ENCODE peak calls at places on chromosomes 11 and 22, in nine cellular contexts. K, X, I, R, B, U, O, V and T are unnamed samples.

GRCh38 chr22:37230673-37231405 is 13.2 kb downstream of the RAC2 start:
- DNase-seq in R (no peak), O (peak), U (no peak), K (no peak), V (no peak), X (no peak), B (no peak), I (no peak), T (no peak)

GRCh38 chr11:13287681-13288080 is 10.1 kb downstream of the BMAL1 start:
- DNase-seq in I (no peak), K (peak), U (no peak), X (no peak), R (no peak), O (no peak), B (no peak), V (no peak), T (no peak)

GRCh38 chr11:88420165-88420781 is 82.7 kb upstream of the CTSC start:
- DNase-seq in O (no peak), I (peak), B (peak), K (peak), U (no peak), R (no peak), X (peak), V (no peak), T (peak)

GRCh38 chr22:17874231-17874630 is 100.0 kb upstream of the BID start:
- DNase-seq in V (no peak), U (no peak), O (no peak), I (no peak), X (no peak), B (no peak), R (no peak), K (no peak), T (no peak)

GRCh38 chr22:50115693-50116092 is 25.9 kb downstream of the MOV10L1 start:
- DNase-seq in U (no peak), R (no peak), V (no peak), O (no peak), I (peak), X (no peak), K (peak), B (no peak), T (no peak)

GRCh38 chr11:65653229-65654225 is 9.2 kb downstream of the RELA start:
- DNase-seq in V (no peak), B (no peak), U (no peak), K (no peak), X (no peak), R (no peak), O (no peak), I (peak), T (no peak)

GRCh38 chr11:63905179-63905578 is 11.8 kb downstream of the RCOR2 start:
- DNase-seq in U (no peak), X (no peak), B (no peak), K (no peak), V (no peak), R (no peak), I (no peak), O (no peak), T (no peak)

GRCh38 chr11:70524096-70524922 is 126.0 kb downstream of the CTTN start:
- DNase-seq in X (no peak), I (no peak), R (no peak), V (no peak), U (no peak), K (no peak), B (no peak), O (peak), T (no peak)

GRCh38 chr11:123356539-123356938 is 73.5 kb upstream of the GRAMD1B start:
- DNase-seq in R (no peak), B (no peak), U (no peak), O (no peak), K (no peak), I (no peak), V (no peak), X (no peak), T (no peak)

GRCh38 chr11:6672006-6672405 is 11.1 kb downstream of the MRPL17 start:
- DNase-seq in R (no peak), V (no peak), O (no peak), X (no peak), K (no peak), U (no peak), B (no peak), I (no peak), T (no peak)

GRCh38 chr11:119793335-119793984 is 64.5 kb upstream of the NECTIN1 start:
- DNase-seq in R (no peak), O (no peak), U (no peak), K (no peak), B (no peak), X (peak), I (peak), V (no peak), T (peak)

GRCh38 chr11:103587951-103588788 is 448.3 kb upstream of the DDI1 start:
- DNase-seq in X (no peak), K (no peak), V (no peak), U (no peak), I (peak), R (no peak), O (no peak), B (no peak), T (no peak)

GRCh38 chr22:23394525-23395326 is 185.4 kb downstream of the IGLL1 start:
- DNase-seq in U (no peak), K (no peak), B (no peak), X (no peak), O (no peak), V (no peak), R (no peak), I (no peak), T (no peak)

GRCh38 chr11:2837096-2837601 is 48.4 kb downstream of the CDKN1C start:
- DNase-seq in R (peak), K (peak), V (no peak), B (peak), I (peak), O (no peak), U (no peak), X (no peak), T (no peak)
- TF ChIP-seq CTCF in R (peak), K (peak), V (no peak), B (peak), I (peak), O (no peak), U (no peak), X (peak), T (no peak)

DNA sequence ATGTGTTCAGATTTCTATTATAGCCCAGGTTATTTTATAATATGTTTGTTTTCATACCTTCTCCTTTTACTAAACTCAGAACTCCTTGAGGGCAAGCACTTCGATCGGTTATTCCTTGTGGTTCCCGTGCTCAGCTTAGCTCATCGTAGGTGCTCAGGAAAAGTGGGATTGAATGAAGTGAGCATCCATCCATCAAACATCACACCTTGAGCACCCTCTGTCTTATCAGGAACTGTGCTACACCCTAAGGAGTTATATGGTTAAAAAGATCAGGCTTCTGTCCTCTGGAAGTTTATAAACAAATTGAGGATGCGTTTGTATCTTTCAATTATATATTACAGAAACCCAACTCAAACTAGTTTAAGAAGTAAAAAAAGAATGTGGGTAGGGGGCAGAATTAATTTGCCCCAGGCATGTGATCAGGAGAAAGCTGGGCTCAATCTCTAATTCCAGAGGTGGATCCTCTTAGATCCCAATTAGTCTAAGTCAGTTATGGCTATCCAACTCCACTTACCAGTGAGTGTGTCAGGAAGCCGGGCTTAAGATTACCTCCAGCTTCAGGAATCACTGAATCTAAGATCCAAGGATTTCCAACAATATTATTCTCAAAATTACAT is 59.9 kb upstream of the RRAS2 start:
- DNase-seq in V (no peak), U (peak), B (no peak), R (peak), X (no peak), O (no peak), K (no peak), I (no peak), T (peak)
- TF ChIP-seq CTCF in V (no peak), U (peak), B (no peak), R (peak), X (peak), O (peak), K (peak), I (peak), T (peak)

DNA sequence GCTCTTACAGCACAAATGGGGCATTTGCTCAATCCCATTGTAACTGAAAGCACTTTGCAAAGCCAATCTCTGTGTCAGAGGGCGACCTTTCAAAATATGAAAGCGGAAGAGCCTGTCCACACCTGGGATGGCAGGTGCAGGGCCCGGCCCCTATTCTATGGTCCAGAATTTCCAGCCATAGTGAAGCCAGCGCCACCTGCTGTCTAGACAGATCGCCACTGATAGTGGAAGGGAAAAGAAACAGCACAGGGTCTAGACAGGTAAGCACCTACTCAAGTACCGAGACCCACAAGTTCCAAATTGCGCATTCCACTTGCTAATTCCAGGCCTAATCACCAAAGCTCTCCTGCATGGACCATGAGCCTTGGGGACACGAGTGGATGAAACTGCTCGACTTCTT is 141.4 kb downstream of the NTM start:
- DNase-seq in U (peak), O (no peak), I (no peak), R (peak), X (no peak), B (no peak), V (no peak), K (no peak), T (peak)
- TF ChIP-seq CTCF in U (peak), O (no peak), I (peak), R (peak), X (peak), B (peak), V (no peak), K (peak), T (peak)

GRCh38 chr11:61952882-61953281 is 2.7 kb downstream of the BEST1 start:
- DNase-seq in U (no peak), X (no peak), B (no peak), V (no peak), K (no peak), R (no peak), I (no peak), O (no peak), T (no peak)

GRCh38 chr11:61956191-61957027 is 6.3 kb downstream of the BEST1 start:
- DNase-seq in R (no peak), V (no peak), X (no peak), B (no peak), K (no peak), I (no peak), U (no peak), O (no peak), T (no peak)

GRCh38 chr11:61955416-61956135 is 5.4 kb downstream of the BEST1 start:
- DNase-seq in X (no peak), R (peak), B (no peak), I (no peak), K (no peak), O (no peak), V (no peak), U (no peak), T (no peak)

GRCh38 chr11:61954106-61955030 is 4.2 kb downstream of the BEST1 start:
- DNase-seq in U (no peak), R (no peak), I (no peak), O (no peak), K (peak), V (no peak), B (no peak), X (no peak), T (peak)

DNA sequence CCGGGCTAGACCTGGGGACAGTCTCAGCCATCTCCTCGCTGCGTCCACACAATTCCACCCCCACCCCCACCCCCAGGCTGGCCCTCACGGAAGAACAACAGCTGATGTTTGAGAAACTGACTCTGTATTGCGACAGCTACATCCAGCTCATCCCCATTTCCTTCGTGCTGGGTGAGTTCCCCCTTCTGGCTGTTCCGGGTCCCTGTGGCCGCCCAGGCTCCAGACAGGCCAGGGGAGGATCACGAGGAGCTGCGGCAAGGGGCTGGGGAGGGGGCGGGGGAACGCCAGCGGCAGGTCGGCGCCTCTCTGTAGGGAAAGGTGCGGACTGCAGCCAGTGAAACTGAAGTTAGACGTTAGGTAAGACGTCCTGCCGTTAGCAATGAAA is 4.9 kb downstream of the BEST1 start:
- DNase-seq in O (no peak), X (no peak), I (peak), V (no peak), B (peak), K (peak), R (peak), U (no peak), T (peak)
- TF ChIP-seq CTCF in O (no peak), X (peak), I (peak), V (no peak), B (no peak), K (peak), R (no peak), U (no peak), T (peak)

GRCh38 chr11:112780351-112781043 is 180.7 kb upstream of the NCAM1 start:
- DNase-seq in R (no peak), U (no peak), V (no peak), K (no peak), X (no peak), O (no peak), I (peak), B (peak), T (peak)
- TF ChIP-seq CTCF in R (no peak), U (no peak), V (no peak), K (no peak), X (no peak), O (no peak), I (peak), B (no peak), T (no peak)

GRCh38 chr11:43548921-43549320 is 131.6 kb upstream of the HSD17B12 start:
- DNase-seq in X (no peak), K (no peak), R (no peak), O (no peak), V (no peak), U (no peak), B (no peak), I (no peak), T (no peak)

GRCh38 chr11:43547411-43547718 is 133.2 kb upstream of the HSD17B12 start:
- DNase-seq in V (no peak), U (no peak), X (no peak), R (peak), I (no peak), O (no peak), B (no peak), K (no peak), T (peak)

GRCh38 chr11:43545610-43546009 is 134.9 kb upstream of the HSD17B12 start:
- DNase-seq in U (no peak), R (no peak), I (no peak), V (no peak), X (no peak), B (no peak), O (no peak), K (no peak), T (peak)

GRCh38 chr11:43547900-43548381 is 132.6 kb upstream of the HSD17B12 start:
- DNase-seq in V (no peak), X (no peak), O (no peak), U (no peak), I (no peak), B (no peak), K (no peak), R (peak), T (peak)

DNA sequence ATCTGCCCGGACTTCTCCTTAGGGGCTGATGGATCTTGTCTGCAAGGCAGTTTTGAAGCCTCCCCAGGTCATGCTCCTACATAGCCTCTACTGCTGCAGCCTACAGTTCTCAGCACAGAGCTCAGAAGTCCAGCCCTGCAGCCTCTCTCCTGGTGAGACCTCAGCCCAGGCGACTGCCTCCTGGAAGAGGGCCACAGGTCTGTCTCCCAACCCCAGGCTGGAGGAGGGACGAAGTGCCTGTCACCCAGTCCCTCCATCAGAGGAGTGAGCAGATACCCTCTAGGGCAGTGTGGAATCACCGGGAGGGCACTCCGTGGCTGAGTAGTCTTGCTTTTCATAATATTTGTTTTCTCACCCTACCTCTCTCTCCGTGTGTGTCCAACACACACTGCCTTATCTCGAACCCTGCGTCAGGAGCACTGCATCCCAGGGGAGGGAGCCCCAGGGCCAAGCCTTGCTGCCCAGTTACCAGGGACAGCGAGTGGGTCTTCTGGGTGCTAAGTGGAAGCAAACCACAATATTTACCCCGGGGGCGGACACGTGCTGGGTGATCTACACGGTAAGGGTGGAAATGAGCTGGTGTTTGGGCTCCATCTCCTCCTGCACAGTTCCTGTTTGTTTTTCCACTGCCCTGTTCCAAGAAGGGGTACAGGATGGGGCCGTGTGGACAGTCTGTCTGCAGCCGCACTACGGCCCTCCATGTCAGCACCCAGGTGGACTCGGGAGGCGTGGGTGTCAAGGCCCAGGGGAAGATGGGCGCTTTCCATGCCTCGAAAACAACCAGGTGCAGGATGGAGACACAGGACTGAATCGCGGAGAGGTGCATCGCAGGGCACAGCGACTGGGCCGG is 133.8 kb upstream of the HSD17B12 start:
- DNase-seq in X (no peak), I (no peak), V (no peak), B (no peak), O (no peak), K (no peak), U (no peak), R (no peak), T (no peak)
- TF ChIP-seq CTCF in X (no peak), I (no peak), V (no peak), B (no peak), O (no peak), K (no peak), U (no peak), R (no peak), T (no peak)

GRCh38 chr11:91261513-91261912 is 963.1 kb upstream of the FAT3 start:
- DNase-seq in X (no peak), U (no peak), R (peak), K (no peak), B (no peak), V (no peak), O (no peak), I (no peak), T (no peak)
- TF ChIP-seq CTCF in X (no peak), U (peak), R (peak), K (no peak), B (no peak), V (no peak), O (no peak), I (no peak), T (no peak)

DNA sequence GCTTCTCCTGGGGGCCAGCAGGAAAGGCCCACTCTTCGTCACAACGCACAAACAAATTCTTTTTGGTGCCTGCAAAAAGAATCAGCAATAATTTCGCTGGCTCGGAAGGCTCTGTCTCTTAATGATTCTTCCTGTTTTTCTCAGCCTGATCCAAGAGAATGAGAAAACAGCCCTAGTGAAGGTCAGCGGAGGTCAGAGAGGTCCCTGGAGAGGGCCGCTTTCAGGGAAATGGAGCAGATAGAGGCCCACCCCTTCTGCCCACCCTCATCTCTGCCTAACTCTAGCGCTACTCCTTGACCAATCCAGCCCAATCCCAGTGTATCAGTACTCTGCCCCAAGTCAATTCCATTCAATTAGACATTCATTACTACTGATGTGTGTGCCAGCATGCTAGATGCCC is 19.2 kb downstream of the LRRC55 start:
- DNase-seq in U (no peak), V (no peak), I (no peak), X (no peak), O (no peak), R (no peak), K (no peak), B (peak), T (no peak)
- TF ChIP-seq CTCF in U (no peak), V (no peak), I (no peak), X (no peak), O (no peak), R (no peak), K (no peak), B (no peak), T (no peak)